ENCODE peak calls at places on chromosomes 3 and 15, in four cellular contexts. M, S, Z and A are unnamed samples.

GRCh38 chr3:133112666-133113065 is 74.5 kb downstream of the TMEM108 start:
- DNase-seq in M (no peak), Z (no peak), S (no peak), A (no peak)

GRCh38 chr15:74036271-74037170 is 42.0 kb downstream of the PML start:
- DNase-seq in S (no peak), Z (no peak), M (peak; percentile 73), A (peak; percentile 82)

GRCh38 chr15:66797921-66798320 is 95.9 kb downstream of the SMAD6 start:
- DNase-seq in M (no peak), S (no peak), Z (no peak), A (no peak)

GRCh38 chr15:89095556-89095955 is 7.3 kb downstream of the ABHD2 start:
- DNase-seq in Z (no peak), S (no peak), M (no peak), A (no peak)

GRCh38 chr3:157127268-157127667 is 32.7 kb downstream of the CCNL1 start:
- DNase-seq in Z (no peak), M (no peak), S (peak; percentile 83), A (no peak)

GRCh38 chr15:70217246-70218160 is 119.8 kb upstream of the TLE3 start:
- DNase-seq in Z (no peak), M (no peak), S (no peak), A (no peak)

GRCh38 chr3:51960386-51960785 is 5.2 kb downstream of the GPR62 start:
- DNase-seq in S (no peak), M (no peak), Z (no peak), A (no peak)

GRCh38 chr15:100692259-100692658 is 89.9 kb downstream of the ASB7 start:
- DNase-seq in Z (no peak), M (peak; percentile 22), S (no peak), A (no peak)

GRCh38 chr3:53495518-53496501 is 1.4 kb downstream of the CACNA1D start:
- DNase-seq in S (no peak), M (peak; percentile 51), Z (no peak), A (no peak)

GRCh38 chr15:64288577-64288976 is 67.4 kb downstream of the CSNK1G1 start:
- DNase-seq in Z (no peak), M (no peak), S (no peak), A (no peak)

GRCh38 chr3:179853176-179853575 is 183.6 kb downstream of the PEX5L start:
- DNase-seq in S (no peak), M (peak; percentile 34), Z (no peak), A (no peak)

GRCh38 chr3:31996195-31996594 is 14.6 kb downstream of the ZNF860 start:
- DNase-seq in S (no peak), Z (no peak), M (no peak), A (no peak)

GRCh38 chr3:60176614-60177013 is 1074.6 kb downstream of the FHIT start:
- DNase-seq in Z (no peak), S (no peak), M (no peak), A (peak; percentile 59)

GRCh38 chr3:170642882-170643601 is 57.2 kb upstream of the SLC7A14 start:
- DNase-seq in S (no peak), Z (no peak), M (no peak), A (no peak)

GRCh38 chr3:18019178-18019530 is 276.7 kb upstream of the TBC1D5 start:
- DNase-seq in S (no peak), Z (no peak), M (no peak), A (no peak)

GRCh38 chr3:86995537-86995936 is 4.6 kb upstream of the VGLL3 start:
- DNase-seq in S (no peak), M (no peak), Z (no peak), A (no peak)

GRCh38 chr15:77476999-77477398 is 56.3 kb downstream of the HMG20A start:
- DNase-seq in S (no peak), M (no peak), Z (no peak), A (no peak)

GRCh38 chr3:101340591-101340990 is 20.2 kb upstream of the IMPG2 start:
- DNase-seq in Z (no peak), M (no peak), S (no peak), A (no peak)

GRCh38 chr3:14988988-14989394 is 41.6 kb downstream of the NR2C2 start:
- DNase-seq in Z (no peak), M (no peak), S (no peak), A (no peak)

GRCh38 chr3:128550471-128551126 is 57.6 kb upstream of the GATA2 start:
- DNase-seq in Z (no peak), M (no peak), S (no peak), A (no peak)

GRCh38 chr3:188248036-188248561 is 94.1 kb downstream of the LPP start:
- DNase-seq in M (no peak), Z (no peak), S (no peak), A (no peak)

GRCh38 chr3:130687327-130687726 is 59.3 kb downstream of the PIK3R4 start:
- DNase-seq in S (no peak), M (no peak), Z (no peak), A (no peak)

GRCh38 chr3:70277304-70277703 is 35.1 kb downstream of the MDFIC2 start:
- DNase-seq in Z (no peak), S (no peak), M (no peak), A (no peak)

GRCh38 chr15:72857331-72858065 is 73.9 kb upstream of the ADPGK start:
- DNase-seq in Z (no peak), M (no peak), S (no peak), A (peak; percentile 5)

GRCh38 chr3:149085828-149086231 is 503 bp downstream of the HLTF start:
- DNase-seq in M (no peak), S (peak; percentile 8), Z (no peak), A (no peak)

GRCh38 chr3:9553021-9553948 is at the start of gene LHFPL4:
- DNase-seq in Z (no peak), S (no peak), M (no peak), A (no peak)

GRCh38 chr3:18443670-18444596 is 18.8 kb upstream of the SATB1 start:
- DNase-seq in M (peak; percentile 36), S (no peak), Z (no peak), A (peak; percentile 67)

GRCh38 chr15:70627734-70628541 is 135.4 kb downstream of the UACA start:
- DNase-seq in S (no peak), Z (no peak), M (no peak), A (no peak)

GRCh38 chr15:81235276-81235675 is 38.6 kb downstream of the IL16 start:
- DNase-seq in M (no peak), S (no peak), Z (no peak), A (no peak)

GRCh38 chr3:143384076-143384475 is 264.5 kb downstream of the CHST2 start:
- DNase-seq in Z (no peak), S (no peak), M (no peak), A (no peak)

GRCh38 chr3:168248383-168249047 is 152.8 kb upstream of the GOLIM4 start:
- DNase-seq in M (no peak), Z (no peak), S (no peak), A (peak; percentile 34)

GRCh38 chr3:43696881-43697280 is 6.1 kb downstream of the ABHD5 start:
- DNase-seq in M (no peak), S (no peak), Z (no peak), A (no peak)

DNA sequence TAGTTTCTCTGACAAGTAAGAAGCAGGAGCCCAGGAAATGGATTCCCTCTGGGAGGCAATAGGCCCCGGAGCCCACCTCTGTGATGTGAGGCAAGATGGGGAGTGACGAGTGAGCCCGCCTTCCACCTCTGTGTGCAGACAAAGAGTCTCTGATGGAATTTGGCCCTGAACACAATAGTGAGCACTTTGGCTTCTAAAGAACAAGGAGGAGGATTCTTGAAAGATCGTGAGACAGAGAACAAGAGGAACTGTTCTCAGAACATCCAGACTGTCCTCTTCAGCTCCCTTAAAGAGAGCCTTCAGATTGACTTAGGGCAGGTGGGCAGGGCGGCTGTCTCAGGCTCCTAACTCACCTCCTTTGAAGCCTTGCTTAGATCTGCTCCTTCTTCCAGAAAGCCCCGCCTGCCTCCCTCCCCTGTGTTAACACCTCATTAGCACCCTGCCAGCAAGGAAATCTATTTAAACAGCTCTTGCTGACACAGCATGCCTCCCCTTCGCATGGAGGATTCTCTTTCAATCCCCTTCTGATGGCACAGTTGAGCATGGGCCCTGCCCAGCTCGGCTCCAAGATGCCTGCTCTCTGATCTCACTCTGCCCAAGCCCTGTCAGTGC is 430.3 kb downstream of the NTRK3 start:
- DNase-seq in Z (no peak), S (no peak), M (no peak), A (no peak)
- H3K27me3 ChIP-seq in Z (peaks cover 6% of the 10 kb centered on the region), S (no peaks in the 10 kb centered on the region), M (no peaks in the 10 kb centered on the region), A (no peaks in the 10 kb centered on the region)

GRCh38 chr3:182325213-182325941 is 467.9 kb upstream of the ATP11B start:
- DNase-seq in Z (no peak), M (no peak), S (no peak), A (no peak)

GRCh38 chr3:182330647-182331046 is 462.7 kb upstream of the ATP11B start:
- DNase-seq in S (no peak), M (no peak), Z (no peak), A (no peak)

GRCh38 chr3:182327196-182327681 is 466.1 kb upstream of the ATP11B start:
- DNase-seq in M (no peak), Z (no peak), S (no peak), A (no peak)

DNA sequence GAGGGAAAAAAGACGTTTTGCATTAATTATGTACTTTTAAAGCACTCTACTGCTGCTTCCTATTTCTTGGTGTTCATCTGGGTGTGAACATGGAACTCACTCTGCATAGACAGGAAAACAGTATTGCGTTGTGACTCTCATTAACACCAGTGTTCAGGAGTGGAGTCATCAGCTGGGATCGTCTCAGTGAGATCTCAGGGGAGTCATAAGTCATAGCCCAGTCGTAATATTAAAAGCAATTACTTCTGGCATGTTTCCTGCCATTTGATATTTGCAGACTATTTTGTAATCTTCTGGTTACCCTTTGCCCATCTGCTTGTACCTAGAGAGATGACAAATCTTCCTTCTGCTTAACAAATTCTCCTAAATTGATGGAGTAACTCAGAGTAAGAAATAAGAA is 461.9 kb upstream of the ATP11B start:
- DNase-seq in S (no peak), Z (no peak), M (no peak), A (no peak)
- H3K27me3 ChIP-seq in S (no peaks in the 10 kb centered on the region), Z (no peaks in the 10 kb centered on the region), M (no peaks in the 10 kb centered on the region), A (peaks cover 17% of the 10 kb centered on the region)

DNA sequence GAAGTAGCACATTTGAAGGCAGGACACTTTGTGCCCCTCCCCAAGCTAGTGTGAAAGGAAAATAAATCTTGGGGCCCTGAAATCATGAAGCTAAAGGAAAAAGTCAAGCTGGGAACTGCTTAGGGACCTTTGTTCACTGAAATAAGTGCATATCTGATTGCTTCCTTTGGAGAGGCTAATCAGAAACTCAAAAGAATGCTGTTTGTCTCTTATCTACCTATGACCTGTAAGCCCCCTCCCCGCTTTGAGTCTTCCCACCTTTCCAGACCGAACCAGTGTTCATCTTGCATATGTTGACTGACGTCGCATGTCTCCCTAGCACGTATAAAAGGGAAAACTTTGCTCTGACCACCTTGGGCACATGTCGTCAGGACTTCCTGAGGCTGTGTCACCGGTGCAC is 53.1 kb downstream of the SLC30A4 start:
- DNase-seq in S (no peak), Z (no peak), M (no peak), A (no peak)
- H3K27me3 ChIP-seq in S (peaks cover 12% of the 10 kb centered on the region), Z (no peaks in the 10 kb centered on the region), M (no peaks in the 10 kb centered on the region), A (no peaks in the 10 kb centered on the region)

GRCh38 chr3:184596886-184597575 is 35.4 kb downstream of the EPHB3 start:
- DNase-seq in S (no peak), Z (no peak), M (peak; percentile 30), A (no peak)
- H3K27me3 ChIP-seq in S (peaks cover 3% of the 10 kb centered on the region), Z (no peaks in the 10 kb centered on the region), M (no peaks in the 10 kb centered on the region), A (no peaks in the 10 kb centered on the region)